ENCODE peak calls at places on chromosomes 5 and 9, in seven cellular contexts. T is IMR-90, G is H1, I is neuronal stem cell, D is mesenchymal stem cell, V is trophoblast cell, A is H9. W is an unnamed sample.

GRCh38 chr5:173812811-173813550 is 75.2 kb upstream of the CPEB4 start:
- DNase-seq in A (no peak), D (peak), T (peak), G (no peak), I (no peak), V (no peak), W (no peak)

GRCh38 chr5:131679911-131680310 is 44.9 kb upstream of the RAPGEF6 start:
- DNase-seq in A (no peak), T (peak), I (no peak), G (no peak), D (peak), V (no peak), W (no peak)

GRCh38 chr5:135127604-135128240 is 93.7 kb upstream of the PITX1 start:
- DNase-seq in V (peak), G (no peak), A (no peak), T (peak), I (no peak), D (peak), W (no peak)

GRCh38 chr9:30774326-30774725 is 1610.1 kb upstream of the ACO1 start:
- DNase-seq in I (no peak), T (no peak), D (no peak), A (peak), V (no peak), G (peak), W (peak)

GRCh38 chr9:93028448-93029006 is 30.0 kb upstream of the SUSD3 start:
- DNase-seq in A (no peak), T (no peak), V (no peak), G (no peak), D (no peak), I (no peak), W (no peak)

GRCh38 chr5:39689919-39690318 is 265.1 kb upstream of the DAB2 start:
- DNase-seq in D (no peak), G (no peak), V (no peak), T (no peak), A (no peak), I (no peak), W (no peak)

GRCh38 chr9:116899337-116900006 is 212.4 kb downstream of the TRIM32 start:
- DNase-seq in T (peak), I (no peak), D (peak), V (no peak), G (peak), A (no peak), W (peak)

GRCh38 chr9:21095561-21095960 is 17.8 kb upstream of the IFNB1 start:
- DNase-seq in V (peak), A (no peak), D (peak), G (no peak), T (no peak), I (no peak), W (no peak)

GRCh38 chr5:150640311-150641005 is at the start of gene SYNPO:
- DNase-seq in V (peak), I (no peak), G (no peak), T (peak), D (peak), A (no peak), W (peak)

GRCh38 chr5:52658266-52658665 is 129.4 kb upstream of the ITGA1 start:
- DNase-seq in T (no peak), D (no peak), A (no peak), I (no peak), V (no peak), G (no peak), W (no peak)
- H2BK5ac ChIP-seq in T (no peak), D (no peak), A (no peak), I (no peak), V (no peak), G (no peak), W (no peak)

GRCh38 chr5:87769137-87769536 is 356.4 kb upstream of the CCNH start:
- DNase-seq in D (no peak), V (no peak), I (no peak), A (no peak), G (no peak), T (no peak), W (no peak)
- H3K23ac ChIP-seq in D (no peak), V (no peak), I (no peak), A (no peak), G (no peak), T (no peak), W (no peak)

DNA sequence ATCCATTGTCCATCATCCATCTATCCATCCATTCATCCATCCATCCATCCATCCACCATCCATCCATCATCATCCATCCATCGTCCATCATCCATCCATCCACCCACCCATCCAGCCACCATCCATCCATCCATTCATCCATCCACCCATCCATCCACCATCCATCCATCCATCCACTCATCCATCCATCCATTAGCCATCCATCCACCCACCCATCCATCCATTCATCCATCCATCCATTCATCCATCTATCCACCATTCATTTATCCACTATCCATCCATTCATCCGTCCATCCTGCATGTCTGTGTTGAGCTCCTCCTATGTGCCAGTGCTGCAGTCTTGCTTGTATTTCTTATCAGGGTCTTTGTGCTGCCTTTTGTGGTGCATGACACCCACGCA is 44.2 kb downstream of the COL5A1 start:
- DNase-seq in T (no peak), G (no peak), D (no peak), V (no peak), I (no peak), A (no peak), W (no peak)
- H3K4ac ChIP-seq in T (no peak), G (no peak), D (no peak), V (no peak), I (no peak), A (no peak), W (no peak)

DNA sequence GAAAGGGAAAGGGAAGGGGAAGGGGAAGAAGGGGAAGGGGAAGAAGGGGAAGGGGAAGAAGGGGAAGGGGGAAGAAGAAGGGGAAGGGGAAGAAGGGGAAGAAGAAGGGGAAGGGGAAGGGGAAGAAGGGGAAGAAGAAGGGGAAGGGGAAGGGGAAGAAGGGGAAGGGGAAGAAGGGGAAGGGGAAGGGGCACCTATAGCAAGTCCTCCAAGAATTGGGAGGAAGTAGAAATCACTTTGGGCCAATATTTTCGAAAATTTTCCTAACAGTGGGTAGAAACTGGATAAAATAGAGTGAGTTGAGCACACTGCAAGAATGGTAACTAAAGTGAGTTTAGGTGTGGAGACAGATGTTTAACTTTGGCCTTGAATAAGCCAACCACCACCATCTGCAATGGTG is 915.3 kb downstream of the DNAH5 start:
- DNase-seq in D (no peak), G (no peak), T (no peak), A (no peak), I (no peak), V (no peak), W (no peak)
- H2BK5ac ChIP-seq in D (no peak), G (no peak), T (no peak), A (no peak), I (no peak), V (no peak), W (no peak)

GRCh38 chr5:141477169-141477568 is 1.4 kb downstream of the PCDHGC3 start:
- DNase-seq in T (no peak), A (no peak), G (no peak), I (no peak), D (no peak), V (no peak), W (no peak)

GRCh38 chr5:141476132-141476909 is 555 bp downstream of the PCDHGC3 start:
- DNase-seq in A (peak), G (no peak), D (peak), T (peak), I (no peak), V (peak), W (peak)

GRCh38 chr5:141478321-141478945 is 2.7 kb downstream of the PCDHGC3 start:
- DNase-seq in T (peak), D (no peak), G (peak), I (no peak), V (peak), A (peak), W (peak)

GRCh38 chr5:141477815-141478214 is 2.0 kb downstream of the PCDHGC3 start:
- DNase-seq in V (no peak), T (no peak), I (no peak), D (no peak), G (no peak), A (no peak), W (no peak)

GRCh38 chr5:141479776-141480175 is 4.0 kb downstream of the PCDHGC3 start:
- DNase-seq in D (no peak), A (no peak), V (no peak), T (peak), I (no peak), G (no peak), W (no peak)
- H3K23ac ChIP-seq in D (no peak), A (no peak), V (no peak), T (peak), I (no peak), G (no peak), W (no peak)